ENCODE peak calls at places on chromosomes 13 and 19, in six cellular contexts. Q is kidney, T is cardiac muscle cell, H is pancreas, S is gastrocnemius medialis, W is neuronal stem cell. K is an unnamed sample.

GRCh38 chr19:1244693-1245451 is 3.3 kb downstream of the ATP5F1D start:
- DNase-seq in S (peak), Q (peak), T (no peak), H (peak), W (no peak), K (no peak)

GRCh38 chr13:42396501-42396900 is 124.5 kb downstream of the AKAP11 start:
- DNase-seq in S (no peak), H (no peak), W (no peak), T (no peak), Q (peak), K (peak)

GRCh38 chr19:1266116-1266817 is 2.9 kb upstream of the CIRBP start:
- DNase-seq in S (peak), Q (peak), H (peak), T (peak), W (peak), K (peak)

GRCh38 chr13:65597839-65598818 is 1632.0 kb downstream of the PCDH9 start:
- DNase-seq in Q (no peak), S (no peak), H (no peak), T (peak), W (no peak), K (no peak)

GRCh38 chr19:49812997-49813861 is at the start of gene FUZ:
- DNase-seq in W (peak), H (peak), S (peak), T (peak), Q (peak), K (peak)

GRCh38 chr13:20609145-20609544 is 42.2 kb downstream of the IFT88 start:
- DNase-seq in W (no peak), T (peak), H (no peak), Q (no peak), S (no peak), K (no peak)

GRCh38 chr19:15393963-15394362 is 14.4 kb upstream of the AKAP8 start:
- DNase-seq in W (no peak), H (no peak), Q (no peak), S (no peak), T (no peak), K (no peak)

GRCh38 chr19:38497907-38498306 is 64.4 kb downstream of the RYR1 start:
- DNase-seq in S (no peak), Q (no peak), T (no peak), W (no peak), H (no peak), K (no peak)

GRCh38 chr19:4713384-4713951 is 10.2 kb downstream of the DPP9 start:
- DNase-seq in Q (peak), T (peak), H (peak), W (no peak), S (peak), K (no peak)

GRCh38 chr19:3045885-3046603 is 16.3 kb downstream of the TLE5 start:
- DNase-seq in Q (no peak), S (no peak), H (no peak), W (no peak), T (no peak), K (no peak)

GRCh38 chr19:16290692-16291091 is 33.9 kb upstream of the KLF2 start:
- DNase-seq in W (no peak), H (no peak), Q (no peak), S (no peak), T (no peak), K (no peak)

GRCh38 chr13:51419015-51419636 is 33.7 kb downstream of the INTS6 start:
- DNase-seq in H (no peak), W (no peak), Q (no peak), S (no peak), T (no peak), K (no peak)

GRCh38 chr13:66069570-66069969 is 1160.6 kb downstream of the PCDH9 start:
- DNase-seq in S (no peak), T (no peak), W (no peak), H (no peak), Q (no peak), K (no peak)

GRCh38 chr19:19215792-19216191 is 4.0 kb downstream of the NCAN start:
- DNase-seq in W (no peak), H (no peak), S (no peak), Q (no peak), T (no peak), K (no peak)

GRCh38 chr13:31908696-31909386 is 122.7 kb upstream of the FRY start:
- DNase-seq in W (no peak), S (no peak), T (no peak), Q (no peak), H (no peak), K (no peak)

GRCh38 chr19:51127755-51128154 is 3.0 kb downstream of the SIGLEC9 start:
- DNase-seq in H (no peak), Q (no peak), T (peak), W (no peak), S (peak), K (no peak)
- H3K27ac ChIP-seq in H (no peak), Q (no peak), T (no peak), W (no peak), S (no peak), K (no peak)

DNA sequence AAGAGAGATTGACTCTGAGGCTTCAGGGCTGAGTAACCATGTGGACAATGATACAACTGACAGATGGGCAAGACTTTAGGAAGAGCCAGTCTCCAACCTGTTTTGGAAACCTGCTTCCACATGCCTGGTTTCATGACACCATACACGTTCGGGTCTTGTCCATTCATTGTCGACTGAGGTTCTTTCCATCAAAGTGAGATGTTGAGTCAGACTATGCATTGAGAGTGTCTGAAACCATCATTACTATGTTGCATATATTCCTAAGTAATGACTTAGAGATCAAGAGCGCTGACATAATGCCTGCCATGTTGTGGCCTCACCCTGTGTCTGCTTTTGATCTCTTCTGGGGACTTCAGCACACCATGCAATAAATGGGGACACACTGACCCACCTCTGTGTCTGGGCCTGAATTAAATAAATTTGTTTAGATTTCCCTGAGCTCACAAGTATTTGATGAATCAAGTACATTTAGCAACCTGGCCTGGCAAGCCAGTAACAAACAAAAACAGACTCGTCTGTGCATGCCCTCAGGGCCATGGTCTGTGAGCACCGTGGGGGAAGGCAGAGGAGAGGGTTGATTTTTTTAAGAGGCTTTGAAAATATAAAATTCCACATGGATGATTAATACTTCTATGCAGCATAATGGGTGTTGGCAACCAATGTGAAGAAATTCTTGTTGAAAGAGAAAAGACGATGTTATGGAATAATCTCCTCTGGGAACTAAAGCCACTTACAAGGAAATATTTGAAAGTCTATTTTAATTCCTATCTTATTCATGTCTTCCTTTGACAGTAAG is 49.9 kb upstream of the UBAC2 start:
- DNase-seq in S (no peak), W (no peak), Q (no peak), H (no peak), T (peak), K (no peak)
- H3K27ac ChIP-seq in S (no peak), W (no peak), Q (no peak), H (no peak), T (no peak), K (no peak)

GRCh38 chr13:97432232-97432916 is 1.6 kb upstream of the RAP2A start:
- DNase-seq in W (no peak), T (no peak), Q (no peak), S (no peak), H (no peak), K (no peak)

GRCh38 chr13:97432917-97433726 is 847 bp upstream of the RAP2A start:
- DNase-seq in H (peak), Q (peak), T (peak), W (peak), S (peak), K (peak)

GRCh38 chr13:97431365-97431764 is 2.6 kb upstream of the RAP2A start:
- DNase-seq in W (no peak), T (no peak), Q (no peak), H (no peak), S (no peak), K (no peak)

GRCh38 chr13:97429681-97430081 is 4.3 kb upstream of the RAP2A start:
- DNase-seq in T (peak), Q (no peak), W (no peak), S (no peak), H (no peak), K (no peak)

GRCh38 chr13:97430296-97430695 is 3.7 kb upstream of the RAP2A start:
- DNase-seq in H (no peak), T (no peak), W (no peak), S (no peak), Q (no peak), K (no peak)
- H3K27ac ChIP-seq in H (no peak), T (no peak), W (no peak), S (peak), Q (no peak), K (no peak)

GRCh38 chr13:110394371-110394841 is 87.3 kb downstream of the COL4A2 start:
- DNase-seq in T (no peak), S (no peak), W (no peak), H (no peak), Q (no peak), K (no peak)

GRCh38 chr13:110392510-110393233 is 85.6 kb downstream of the COL4A2 start:
- DNase-seq in S (no peak), W (no peak), H (no peak), T (peak), Q (no peak), K (no peak)

GRCh38 chr13:110396476-110396875 is 89.4 kb downstream of the COL4A2 start:
- DNase-seq in T (no peak), Q (no peak), W (no peak), H (no peak), S (no peak), K (no peak)

GRCh38 chr13:110391273-110391672 is 84.2 kb downstream of the COL4A2 start:
- DNase-seq in S (no peak), T (no peak), H (no peak), W (no peak), Q (no peak), K (no peak)

GRCh38 chr13:110393761-110394160 is 86.7 kb downstream of the COL4A2 start:
- DNase-seq in Q (no peak), T (no peak), W (no peak), H (no peak), S (no peak), K (no peak)
- H3K27ac ChIP-seq in Q (no peak), T (no peak), W (no peak), H (no peak), S (peak), K (no peak)

GRCh38 chr19:7962644-7963268 is 19.3 kb upstream of the TIMM44 start:
- DNase-seq in W (no peak), S (no peak), H (peak), T (no peak), Q (no peak), K (no peak)
- H3K27ac ChIP-seq in W (no peak), S (no peak), H (no peak), T (no peak), Q (peak), K (no peak)

GRCh38 chr19:46481187-46481586 is 9.8 kb upstream of the PNMA8A start:
- DNase-seq in T (peak), Q (no peak), H (no peak), W (no peak), S (no peak), K (no peak)
- H3K27ac ChIP-seq in T (peak), Q (no peak), H (no peak), W (no peak), S (peak), K (no peak)

GRCh38 chr13:112978561-112979405 is 9.8 kb downstream of the MCF2L start:
- DNase-seq in H (peak), Q (no peak), W (no peak), T (no peak), S (no peak), K (no peak)
- H3K27ac ChIP-seq in H (no peak), Q (no peak), W (no peak), T (no peak), S (peak), K (no peak)

GRCh38 chr19:7492142-7493055 is 3.6 kb upstream of the PEX11G start:
- DNase-seq in W (no peak), T (peak), Q (no peak), H (no peak), S (no peak), K (no peak)
- H3K27ac ChIP-seq in W (no peak), T (no peak), Q (no peak), H (no peak), S (no peak), K (no peak)

DNA sequence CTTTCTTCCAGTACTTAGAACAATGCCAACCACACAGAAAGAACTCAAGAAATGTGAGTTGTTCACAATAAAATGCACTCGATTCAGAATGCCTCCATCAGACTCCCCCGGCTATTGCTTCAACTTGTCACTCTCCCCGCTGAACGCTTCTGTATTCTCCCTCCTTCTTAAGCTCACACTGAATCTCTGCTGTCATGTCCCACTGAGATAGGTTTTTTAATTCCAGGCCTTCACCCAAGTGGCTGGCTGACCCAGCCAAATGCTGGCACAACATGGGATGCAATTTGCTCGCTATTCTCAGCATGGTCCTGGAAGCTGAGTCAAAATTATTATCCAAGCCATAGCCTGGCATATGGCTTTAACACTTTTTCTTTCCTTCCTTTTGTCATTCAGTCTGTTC is 76.8 kb upstream of the SERP2 start:
- DNase-seq in S (no peak), Q (no peak), W (no peak), H (no peak), T (no peak), K (no peak)
- H3K27ac ChIP-seq in S (peak), Q (no peak), W (no peak), H (no peak), T (no peak), K (no peak)

GRCh38 chr19:40341601-40342482 is 6.4 kb downstream of the C19orf47 start:
- DNase-seq in W (no peak), Q (no peak), T (no peak), S (peak), H (no peak), K (no peak)
- H3K27ac ChIP-seq in W (no peak), Q (no peak), T (peak), S (peak), H (no peak), K (no peak)